ENCODE peak calls at places on chromosomes 12 and 14, in ten cellular contexts. B, D, U, J, L, R, K, X, T and Q are unnamed samples.

GRCh38 chr14:64296561-64296960 is 2.4 kb upstream of the ESR2 start:
- DNase-seq in R (no peak), K (no peak), U (no peak), X (no peak), J (no peak), T (no peak), D (no peak), L (peak; percentile 73), B (peak; percentile 51), Q (peak; percentile 64)

GRCh38 chr14:74619672-74620131 is 7.7 kb upstream of the LTBP2 start:
- DNase-seq in T (peak; percentile 83), B (peak; percentile 89), X (peak; percentile 67), L (peak; percentile 73), K (peak; percentile 97), R (peak; percentile 63), U (no peak), D (peak; percentile 95), J (no peak), Q (no peak)

GRCh38 chr12:67754933-67755697 is 106.6 kb downstream of the DYRK2 start:
- DNase-seq in K (no peak), D (no peak), J (peak; percentile 40), U (no peak), L (no peak), T (peak; percentile 20), X (peak; percentile 35), R (no peak), B (no peak), Q (no peak)

GRCh38 chr14:23601424-23601823 is 22.8 kb upstream of the JPH4 start:
- DNase-seq in R (no peak), D (no peak), U (no peak), B (no peak), X (no peak), J (no peak), K (no peak), L (no peak), T (no peak), Q (no peak)

GRCh38 chr12:51922762-51923505 is 15.6 kb downstream of the ACVRL1 start:
- DNase-seq in K (no peak), L (no peak), X (peak; percentile 64), T (no peak), B (peak; percentile 44), D (peak; percentile 47), J (no peak), R (no peak), U (no peak), Q (no peak)

GRCh38 chr12:57166971-57167371 is 19.6 kb upstream of the LRP1-AS start:
- DNase-seq in D (no peak), L (peak; percentile 96), K (no peak), U (no peak), R (no peak), B (no peak), T (no peak), J (no peak), X (no peak), Q (no peak)

GRCh38 chr12:110424237-110424636 is 20.7 kb upstream of the ANAPC7 start:
- DNase-seq in X (no peak), L (no peak), D (no peak), R (no peak), B (no peak), J (no peak), T (no peak), K (no peak), U (no peak), Q (no peak)

GRCh38 chr12:130641571-130642184 is 74.4 kb downstream of the RIMBP2 start:
- DNase-seq in J (no peak), K (no peak), T (no peak), R (no peak), B (no peak), X (no peak), D (no peak), L (no peak), U (no peak), Q (no peak)

GRCh38 chr12:132761032-132761910 is at the start of gene ANKLE2:
- DNase-seq in L (peak; percentile 61), T (peak; percentile 50), X (no peak), R (peak; percentile 23), U (peak; percentile 48), D (no peak), J (no peak), B (peak; percentile 39), K (no peak), Q (peak; percentile 56)

GRCh38 chr14:100526057-100526456 is 61.2 kb downstream of the BEGAIN start:
- DNase-seq in U (no peak), K (no peak), X (peak; percentile 15), D (no peak), R (no peak), T (peak; percentile 3), L (no peak), J (no peak), B (no peak), Q (no peak)

GRCh38 chr12:26830783-26831601 is 2.0 kb downstream of the ITPR2 start:
- DNase-seq in T (no peak), L (no peak), U (no peak), B (no peak), X (no peak), R (no peak), J (peak; percentile 31), K (no peak), D (no peak), Q (no peak)

GRCh38 chr12:4407136-4407535 is 27.6 kb upstream of the FGF23 start:
- DNase-seq in L (no peak), R (no peak), J (no peak), K (no peak), B (no peak), U (no peak), X (no peak), D (no peak), T (no peak), Q (no peak)

GRCh38 chr12:66717049-66717448 is 38.2 kb upstream of the GRIP1 start:
- DNase-seq in L (no peak), R (no peak), B (no peak), J (no peak), D (no peak), K (no peak), X (no peak), U (no peak), T (no peak), Q (no peak)

GRCh38 chr14:91230363-91231035 is 14.0 kb downstream of the GPR68 start:
- DNase-seq in T (no peak), J (no peak), L (no peak), B (no peak), X (no peak), R (no peak), U (no peak), D (no peak), K (no peak), Q (peak; percentile 22)

GRCh38 chr12:106994579-106995220 is 7.8 kb upstream of the MTERF2 start:
- DNase-seq in D (no peak), X (no peak), R (no peak), K (peak; percentile 45), U (no peak), L (no peak), T (no peak), B (no peak), J (no peak), Q (no peak)

DNA sequence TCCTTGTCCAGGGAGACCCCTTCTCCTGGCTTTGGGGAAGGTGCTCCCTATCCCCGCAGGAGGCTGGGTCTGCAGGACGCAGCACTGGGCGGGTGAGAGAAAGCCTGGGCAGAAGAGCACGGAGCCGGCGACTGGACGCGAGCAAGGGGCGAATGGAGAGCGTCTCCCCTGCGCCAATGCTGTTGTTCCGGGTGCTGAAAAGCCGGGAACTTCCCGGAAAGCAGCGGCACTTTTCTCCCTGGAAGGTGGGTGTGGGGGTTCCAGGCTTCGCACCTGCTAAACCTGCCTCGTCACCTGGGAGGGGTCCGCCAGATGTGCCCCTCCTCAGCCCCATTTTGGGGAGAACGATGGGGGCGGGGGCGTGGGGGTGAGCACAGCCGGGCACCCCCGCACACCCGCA is 417.1 kb upstream of the TMTC1 start:
- DNase-seq in L (no peak), X (no peak), D (no peak), K (no peak), U (no peak), T (no peak), R (no peak), J (no peak), B (no peak), Q (no peak)
- H3K4me3 ChIP-seq in L (no peak overlapping the region), X (no peak overlapping the region), D (peak overlapping the region; percentile 39), K (no peak overlapping the region), U (no peak overlapping the region), T (peak overlapping the region; percentile 55), R (no peak overlapping the region), J (no peak overlapping the region), B (peak overlapping the region; percentile 29), Q (no peak overlapping the region)

DNA sequence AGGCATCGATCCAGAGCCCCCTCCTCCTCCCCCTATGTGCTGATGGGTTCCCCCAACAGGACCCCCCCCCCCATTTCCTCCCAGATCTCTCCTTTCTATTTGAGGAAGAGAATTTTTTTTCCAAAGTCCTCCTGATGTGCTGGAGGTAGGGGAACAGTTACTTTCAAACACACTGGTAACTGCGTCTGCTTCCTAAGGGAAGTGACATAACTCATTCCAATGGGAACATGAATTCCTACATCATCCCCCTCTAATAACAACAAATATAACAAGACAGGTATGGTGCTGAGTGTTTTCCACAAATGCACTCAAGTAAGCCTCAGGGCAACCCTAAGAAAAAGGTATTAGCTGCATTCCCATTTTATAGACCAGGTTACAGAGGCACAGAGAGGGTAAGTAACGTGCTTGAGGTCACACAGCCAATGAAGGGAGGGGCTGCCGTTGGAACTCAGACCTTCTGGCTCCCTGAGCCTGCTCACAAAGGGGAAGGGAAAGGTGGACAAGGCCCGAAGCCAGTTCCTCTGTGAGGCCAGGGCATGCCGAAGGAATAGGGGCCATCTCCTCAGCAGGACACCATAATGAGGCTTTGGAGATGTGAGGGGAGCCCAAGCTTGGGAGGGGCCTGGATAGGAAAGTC is 121.1 kb upstream of the NCOR2 start:
- DNase-seq in U (no peak), R (no peak), B (no peak), K (no peak), J (no peak), D (no peak), T (no peak), X (no peak), L (no peak), Q (no peak)
- H3K4me3 ChIP-seq in U (no peak overlapping the region), R (no peak overlapping the region), B (no peak overlapping the region), K (no peak overlapping the region), J (no peak overlapping the region), D (no peak overlapping the region), T (no peak overlapping the region), X (no peak overlapping the region), L (no peak overlapping the region), Q (no peak overlapping the region)

DNA sequence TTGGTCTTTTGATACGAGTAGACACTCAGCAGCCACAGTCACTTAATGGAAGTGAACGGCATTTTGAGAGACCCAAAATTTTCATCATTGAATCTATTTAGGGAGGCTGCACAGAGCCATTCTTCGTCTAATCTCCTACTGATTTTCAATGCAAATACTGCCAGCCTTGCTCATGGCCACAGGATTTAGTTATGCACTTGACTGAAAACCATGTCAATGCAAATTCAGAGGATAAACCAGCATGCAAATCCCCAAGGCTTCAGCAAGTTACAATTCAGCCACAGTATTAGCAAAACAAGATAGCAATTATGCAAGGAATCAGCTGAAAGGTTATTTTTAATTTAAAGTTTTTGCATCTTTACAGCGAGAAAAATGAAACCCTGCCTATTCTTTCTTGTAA is 985.5 kb upstream of the FLRT2 start:
- DNase-seq in X (no peak), D (no peak), U (no peak), L (no peak), T (no peak), J (no peak), R (no peak), B (no peak), K (no peak), Q (peak; percentile 17)
- H3K4me3 ChIP-seq in X (no peak overlapping the region), D (no peak overlapping the region), U (no peak overlapping the region), L (no peak overlapping the region), T (no peak overlapping the region), J (no peak overlapping the region), R (no peak overlapping the region), B (no peak overlapping the region), K (no peak overlapping the region), Q (no peak overlapping the region)

GRCh38 chr14:50862171-50862570 is 9.7 kb upstream of the ABHD12B start:
- DNase-seq in T (no peak), R (peak; percentile 31), X (no peak), J (no peak), B (peak; percentile 33), K (no peak), D (no peak), U (no peak), L (no peak), Q (no peak)
- H3K4me3 ChIP-seq in T (no peak overlapping the region), R (no peak overlapping the region), X (no peak overlapping the region), J (no peak overlapping the region), B (no peak overlapping the region), K (no peak overlapping the region), D (no peak overlapping the region), U (no peak overlapping the region), L (no peak overlapping the region), Q (no peak overlapping the region)